ENCODE peak calls at places on chromosomes 7 and 10, in five cellular contexts. W is GM12878, Q is psoas muscle, G is adrenal gland, H is kidney. B is an unnamed sample. For H3K9me3 and H3K4me1, the result is how much of the 10 kb centered on the place peaks cover.

GRCh38 chr10:77890097-77890496 is 36.5 kb downstream of the DLG5 start:
- DNase-seq in Q (no peak), G (no peak), W (no peak), H (no peak), B (no peak)

GRCh38 chr7:1106783-1107421 is 19.0 kb downstream of the GPER1 start:
- DNase-seq in G (no peak), H (peak), Q (no peak), W (no peak), B (no peak)

GRCh38 chr10:129320340-129320739 is 146.7 kb upstream of the MGMT start:
- DNase-seq in G (no peak), W (no peak), H (no peak), Q (no peak), B (no peak)

GRCh38 chr7:74234549-74234948 is 19.6 kb downstream of the RFC2 start:
- DNase-seq in Q (no peak), H (no peak), W (no peak), G (no peak), B (no peak)

GRCh38 chr10:88472540-88472939 is 110.6 kb downstream of the RNLS start:
- DNase-seq in H (no peak), Q (no peak), G (no peak), W (no peak), B (no peak)

GRCh38 chr10:104117839-104118323 is 4.1 kb upstream of the SFR1 start:
- DNase-seq in W (no peak), G (no peak), Q (no peak), H (no peak), B (no peak)

GRCh38 chr10:76185476-76186255 is 754.2 kb downstream of the LRMDA start:
- DNase-seq in W (no peak), G (no peak), Q (no peak), H (no peak), B (no peak)

GRCh38 chr10:7697304-7697822 is 5.8 kb upstream of the ITIH2 start:
- DNase-seq in H (no peak), Q (no peak), G (no peak), W (no peak), B (no peak)

GRCh38 chr10:111323567-111323966 is 246.7 kb downstream of the ADRA2A start:
- DNase-seq in W (no peak), G (no peak), Q (no peak), H (no peak), B (no peak)

GRCh38 chr7:114508096-114508495 is 93.5 kb downstream of the FOXP2 start:
- DNase-seq in G (no peak), Q (no peak), H (no peak), W (no peak), B (no peak)

GRCh38 chr10:58868736-58869435 is 307.6 kb upstream of the PHYHIPL start:
- DNase-seq in Q (no peak), H (no peak), W (no peak), G (no peak), B (no peak)

GRCh38 chr10:28754930-28755718 is 77.8 kb downstream of the BAMBI start:
- DNase-seq in H (no peak), G (no peak), Q (no peak), W (no peak), B (no peak)

GRCh38 chr10:3987142-3987974 is 202.3 kb upstream of the KLF6 start:
- DNase-seq in W (no peak), H (no peak), Q (no peak), G (no peak), B (no peak)

GRCh38 chr7:143380646-143381426 is at the start of gene ZYX:
- DNase-seq in G (peak), H (peak), Q (peak), W (peak), B (peak)

GRCh38 chr10:13707156-13707881 is 120.6 kb downstream of the PRPF18 start:
- DNase-seq in Q (peak), W (no peak), G (peak), H (peak), B (peak)

GRCh38 chr10:122847782-122848604 is 2.3 kb upstream of the CUZD1 start:
- DNase-seq in Q (no peak), H (no peak), G (no peak), W (no peak), B (no peak)

GRCh38 chr7:133978502-133979295 is 148.4 kb upstream of the LRGUK start:
- DNase-seq in H (no peak), G (no peak), Q (no peak), W (no peak), B (no peak)

GRCh38 chr10:46282460-46283216 is 4.2 kb upstream of the ANTXRL start:
- DNase-seq in Q (peak), H (peak), G (peak), W (no peak), B (peak)

GRCh38 chr7:101900103-101900502 is 82.7 kb downstream of the CUX1 start:
- DNase-seq in H (no peak), Q (peak), W (no peak), G (no peak), B (no peak)

GRCh38 chr10:34802692-34803091 is 12.4 kb downstream of the PARD3 start:
- DNase-seq in Q (no peak), W (no peak), G (no peak), H (no peak), B (no peak)

GRCh38 chr7:37493810-37494209 is 45.1 kb upstream of the ELMO1 start:
- DNase-seq in G (no peak), H (no peak), Q (no peak), W (no peak), B (no peak)

GRCh38 chr10:75099952-75100763 is 11.3 kb upstream of the SAMD8 start:
- DNase-seq in G (peak), W (no peak), Q (peak), H (peak), B (peak)

GRCh38 chr7:66095010-66095409 is 19.4 kb downstream of the ASL start:
- DNase-seq in H (no peak), G (no peak), W (no peak), Q (no peak), B (no peak)

GRCh38 chr7:66099551-66100407 is 14.9 kb upstream of the CRCP start:
- DNase-seq in Q (peak), G (peak), W (no peak), H (peak), B (no peak)

GRCh38 chr7:66105263-66105748 is 9.3 kb upstream of the CRCP start:
- DNase-seq in Q (no peak), W (no peak), G (no peak), H (peak), B (no peak)

GRCh38 chr7:66099232-66099550 is 15.5 kb upstream of the CRCP start:
- DNase-seq in Q (no peak), G (peak), W (no peak), H (no peak), B (no peak)

GRCh38 chr7:66100408-66101050 is 14.1 kb upstream of the CRCP start:
- DNase-seq in H (no peak), Q (no peak), W (no peak), G (no peak), B (no peak)
- H3K9me3 ChIP-seq in H (under half), Q (under half), W (under half), G (under half), B (under half)

DNA sequence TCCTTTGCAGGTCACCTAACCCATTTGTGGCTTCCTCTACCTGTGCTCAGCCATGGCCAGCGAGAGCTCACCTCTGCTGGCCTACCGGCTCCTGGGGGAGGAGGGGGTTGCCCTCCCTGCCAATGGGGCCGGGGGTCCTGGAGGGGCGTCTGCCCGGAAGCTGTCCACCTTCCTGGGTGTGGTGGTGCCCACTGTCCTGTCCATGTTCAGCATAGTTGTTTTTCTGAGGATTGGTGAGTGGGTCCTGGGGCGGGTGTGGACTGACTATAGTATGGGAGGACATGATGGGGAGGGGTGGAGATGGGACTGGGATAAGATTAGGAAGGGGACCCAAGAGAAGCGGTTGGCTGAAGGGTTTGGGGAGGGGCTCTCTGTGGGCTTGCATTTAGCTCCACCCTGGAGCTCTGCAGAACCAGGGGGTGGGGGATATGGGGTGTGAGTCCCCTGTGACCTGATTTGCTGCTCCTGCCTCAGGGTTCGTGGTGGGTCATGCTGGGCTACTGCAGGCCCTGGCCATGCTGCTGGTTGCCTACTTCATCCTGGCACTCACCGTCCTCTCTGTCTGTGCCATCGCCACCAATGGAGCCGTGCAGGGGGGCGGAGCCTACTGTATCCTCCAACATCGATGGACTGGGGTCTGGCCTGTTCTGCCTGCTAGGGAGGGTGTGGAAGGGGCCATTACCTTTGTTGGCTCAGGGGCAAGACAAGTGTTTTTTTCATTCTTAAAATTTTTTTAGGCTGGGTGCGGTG is 1.8 kb downstream of the SLC12A9 start:
- DNase-seq in G (no peak), Q (no peak), H (peak), W (no peak), B (no peak)
- H3K27ac ChIP-seq in G (no peak), Q (no peak), H (no peak), W (no peak), B (no peak)

DNA sequence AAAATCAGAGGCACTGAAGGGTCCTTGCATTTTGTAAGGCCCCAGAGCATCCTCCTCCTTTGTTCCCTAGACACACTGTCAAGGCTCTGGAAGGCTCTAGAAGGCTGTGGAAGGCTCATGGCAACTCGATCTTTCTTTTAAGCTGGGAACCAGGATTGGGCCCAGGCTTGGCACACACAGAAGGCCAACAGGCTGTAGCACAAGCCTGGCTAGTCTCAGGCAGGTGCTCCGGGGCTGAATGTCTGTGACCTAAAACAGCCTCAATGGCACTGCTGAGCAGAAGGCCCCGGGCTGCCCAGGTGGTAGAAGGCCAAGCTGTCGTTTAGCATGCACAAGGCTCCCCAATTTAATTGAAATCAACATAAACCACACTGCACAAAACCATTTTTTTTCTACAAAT is 55.7 kb downstream of the PRKAG2 start:
- DNase-seq in W (no peak), Q (no peak), H (peak), G (no peak), B (no peak)
- H3K4me1 ChIP-seq in W (under half), Q (under half), H (under half), G (under half), B (under half)

GRCh38 chr7:150855046-150855445 is 2.7 kb downstream of the AOC1 start:
- DNase-seq in G (no peak), W (no peak), Q (no peak), H (no peak), B (no peak)
- H3K9me3 ChIP-seq in G (under half), W (under half), Q (under half), H (under half), B (under half)

GRCh38 chr7:159068893-159069448 is 75.7 kb downstream of the VIPR2 start:
- DNase-seq in H (no peak), W (no peak), Q (no peak), G (no peak), B (no peak)

GRCh38 chr7:159065852-159066480 is 78.7 kb downstream of the VIPR2 start:
- DNase-seq in W (no peak), Q (no peak), H (no peak), G (no peak), B (no peak)

GRCh38 chr7:159070422-159071148 is 74.1 kb downstream of the VIPR2 start:
- DNase-seq in W (no peak), G (no peak), H (peak), Q (no peak), B (no peak)

GRCh38 chr7:159066816-159067601 is 77.7 kb downstream of the VIPR2 start:
- DNase-seq in H (no peak), Q (no peak), W (no peak), G (no peak), B (no peak)

DNA sequence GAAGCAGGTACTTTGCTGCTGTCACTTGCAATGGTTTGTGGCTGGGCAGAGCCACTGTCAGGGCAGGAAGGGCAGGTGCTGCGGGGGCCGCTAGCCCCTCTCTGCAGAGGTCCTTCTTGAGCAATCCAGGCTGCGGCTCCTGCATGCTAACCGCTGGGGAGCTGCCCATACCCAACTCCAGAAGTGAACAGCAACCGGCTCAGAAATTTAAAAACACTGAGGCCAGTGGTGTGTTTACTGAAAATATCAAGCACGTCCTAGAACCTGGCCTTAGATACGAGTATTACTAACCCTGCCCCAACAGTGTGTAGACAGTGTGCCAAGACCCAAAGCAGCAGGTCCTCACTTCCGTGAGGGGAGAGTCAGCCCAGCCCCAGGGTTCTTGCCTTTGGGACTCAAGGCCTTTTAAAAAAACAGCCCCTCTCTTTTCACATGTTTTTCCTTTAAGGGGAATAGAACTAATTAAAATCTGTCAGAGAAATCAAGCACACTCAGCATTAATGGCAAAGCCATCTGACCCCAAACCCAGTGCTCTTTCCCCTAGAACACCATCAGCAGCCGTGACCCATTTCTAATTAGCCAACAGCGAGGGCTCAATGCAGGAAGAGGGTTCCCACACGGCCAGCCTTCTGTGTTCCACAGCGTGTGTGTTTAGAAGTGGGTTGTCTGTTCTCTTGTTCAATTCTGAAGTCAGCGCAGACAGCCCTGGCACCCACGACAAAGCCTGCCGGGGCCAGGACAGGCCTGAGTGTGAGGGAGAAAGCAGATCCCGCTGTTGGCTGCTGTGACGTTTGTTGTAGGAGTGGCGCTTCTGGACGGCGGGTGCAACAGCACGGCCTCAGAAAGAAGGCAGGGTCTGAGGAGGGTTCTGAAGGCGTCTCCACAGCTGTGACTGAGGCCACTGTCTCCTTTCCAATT is 76.5 kb downstream of the VIPR2 start:
- DNase-seq in G (no peak), W (no peak), Q (peak), H (peak), B (no peak)
- H3K27ac ChIP-seq in G (no peak), W (no peak), Q (peak), H (peak), B (no peak)

GRCh38 chr10:32957341-32958084 is 517 bp downstream of the ITGB1 start:
- DNase-seq in Q (peak), H (peak), W (no peak), G (peak), B (peak)
- H3K4me1 ChIP-seq in Q (half or more), H (under half), W (under half), G (half or more), B (under half)

DNA sequence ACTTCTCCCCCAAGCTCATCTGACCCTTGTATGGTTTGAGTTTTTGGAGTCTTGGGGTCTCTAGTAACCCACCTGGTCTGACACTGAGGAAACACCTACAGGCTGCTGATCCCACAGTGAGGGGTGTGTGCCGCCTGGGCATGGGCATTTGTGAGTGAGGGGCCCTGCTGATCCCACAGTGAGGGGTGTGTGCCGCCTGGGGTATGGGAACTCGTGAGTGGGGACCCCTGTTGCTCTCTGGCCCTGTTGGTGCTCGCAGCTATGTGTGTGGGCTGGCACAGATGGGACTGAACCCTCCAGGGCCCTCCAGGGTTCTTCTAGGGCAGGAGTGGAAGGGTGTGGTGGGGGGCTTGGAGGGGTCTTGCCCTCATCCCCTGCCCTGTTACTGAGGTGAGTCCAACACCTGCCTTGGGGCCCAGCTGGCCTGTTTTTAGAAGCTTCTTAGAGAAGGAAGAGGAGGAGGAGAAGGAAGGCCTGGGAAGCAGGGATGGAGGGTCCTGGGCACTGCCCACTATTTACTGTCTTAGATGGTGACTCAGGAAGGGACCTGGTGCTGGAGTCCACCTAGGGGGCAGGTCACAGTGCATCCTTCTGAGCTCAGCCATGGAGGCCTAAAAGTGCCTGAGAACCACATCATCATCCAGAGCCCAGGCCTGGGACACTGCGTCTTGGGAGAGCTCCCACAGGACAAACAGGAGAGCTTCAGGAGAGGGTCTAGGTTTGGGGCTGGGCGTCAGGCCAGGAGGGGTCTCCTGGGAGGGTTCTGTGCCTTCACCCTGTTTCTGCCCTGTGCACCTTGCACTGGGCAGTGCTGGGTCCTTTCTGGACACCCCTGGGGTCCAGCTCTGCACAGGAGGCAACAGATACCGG is 36.2 kb upstream of the ZNF716 start:
- DNase-seq in H (peak), W (no peak), G (no peak), Q (no peak), B (no peak)
- H3K9me3 ChIP-seq in H (under half), W (under half), G (under half), Q (under half), B (under half)

DNA sequence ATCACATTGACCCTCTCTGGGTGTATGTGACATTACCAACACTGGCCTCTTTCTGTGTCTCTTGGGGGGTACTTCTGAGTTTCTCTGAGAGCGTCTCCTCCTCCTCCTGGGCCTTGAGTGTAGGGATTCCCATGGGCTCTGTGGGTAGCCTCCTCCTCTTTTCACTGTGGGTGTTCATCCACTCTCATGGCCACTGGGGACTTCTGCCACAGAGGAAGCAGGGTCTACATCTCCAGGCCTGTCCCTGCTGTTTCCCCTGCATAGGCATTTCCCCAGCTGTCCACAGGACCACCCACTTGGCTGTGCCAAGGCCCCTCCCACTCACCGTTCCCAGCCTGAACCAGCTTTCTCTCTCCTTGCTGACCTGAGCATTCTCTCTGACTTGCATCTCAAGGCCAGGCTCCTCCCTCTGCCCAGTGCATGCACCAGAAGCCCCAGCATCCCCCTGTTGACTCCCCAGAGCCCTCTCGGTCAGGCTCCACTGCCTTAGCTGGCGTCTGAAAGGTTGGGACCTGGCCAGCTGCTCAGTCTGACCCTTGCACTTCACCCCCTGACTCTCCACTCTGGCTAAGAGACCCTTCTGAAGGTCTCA is 487.6 kb downstream of the GLRX3 start:
- DNase-seq in Q (no peak), H (no peak), W (no peak), G (no peak), B (no peak)
- H3K27ac ChIP-seq in Q (no peak), H (no peak), W (no peak), G (no peak), B (no peak)

GRCh38 chr7:16645593-16646426 is at the start of the genes ANKMY2 and BZW2:
- DNase-seq in H (peak), Q (peak), G (peak), W (peak), B (peak)
- H3K4me1 ChIP-seq in H (under half), Q (half or more), G (under half), W (under half), B (under half)

GRCh38 chr7:156380261-156380660 is 260.3 kb upstream of the RNF32 start:
- DNase-seq in H (no peak), W (no peak), Q (no peak), G (no peak), B (no peak)
- H3K9me3 ChIP-seq in H (under half), W (under half), Q (under half), G (under half), B (under half)

B was measured in naive thymus-derived CD4-positive, alpha-beta T cell.